ENCODE peak calls at places on chromosomes 2 and 18, in four cellular contexts. J, Z, W and R are unnamed samples.

GRCh38 chr18:77059294-77059916 is 73.2 kb downstream of the MBP start:
- DNase-seq in J (no peak), Z (no peak), W (no peak), R (peak; percentile 56)

GRCh38 chr18:42649636-42650035 is 465.8 kb downstream of the RIT2 start:
- DNase-seq in W (no peak), J (no peak), Z (no peak), R (no peak)

GRCh38 chr2:168907940-168908662 is 7.0 kb downstream of the G6PC2 start:
- DNase-seq in J (no peak), Z (no peak), W (no peak), R (no peak)

GRCh38 chr2:25310965-25311865 is 30.5 kb downstream of the DNMT3A start:
- DNase-seq in Z (no peak), J (no peak), W (no peak), R (peak; percentile 86)

GRCh38 chr2:135154962-135155361 is 102.9 kb downstream of the RAB3GAP1 start:
- DNase-seq in J (no peak), W (no peak), Z (no peak), R (no peak)

GRCh38 chr2:15279181-15279876 is 281.8 kb downstream of the NBAS start:
- DNase-seq in Z (no peak), J (no peak), W (no peak), R (no peak)

GRCh38 chr2:45394842-45395241 is 216.2 kb downstream of the SRBD1 start:
- DNase-seq in Z (no peak), J (no peak), W (no peak), R (no peak)

GRCh38 chr18:136433-136832 is 21.9 kb upstream of the USP14 start:
- DNase-seq in J (no peak), W (peak; percentile 46), Z (no peak), R (no peak)

GRCh38 chr2:127348421-127349000 is 39.3 kb downstream of the MAP3K2 start:
- DNase-seq in J (no peak), W (no peak), Z (no peak), R (no peak)

GRCh38 chr2:62208082-62208757 is 12.3 kb downstream of the B3GNT2 start:
- DNase-seq in J (no peak), Z (no peak), W (no peak), R (no peak)

GRCh38 chr18:52481116-52481515 is 141.1 kb downstream of the DCC start:
- DNase-seq in Z (no peak), J (no peak), W (no peak), R (no peak)

GRCh38 chr2:112626604-112627059 is 19.1 kb upstream of the SLC20A1 start:
- DNase-seq in J (no peak), W (peak; percentile 44), Z (peak; percentile 61), R (peak; percentile 62)

GRCh38 chr2:20184067-20184938 is 40.6 kb downstream of the SDC1 start:
- DNase-seq in W (no peak), J (no peak), Z (no peak), R (no peak)

GRCh38 chr2:232568161-232568560 is 17.7 kb downstream of the EIF4E2 start:
- DNase-seq in Z (no peak), W (no peak), J (no peak), R (no peak)

GRCh38 chr2:88874063-88874657 is 182.7 kb downstream of the RPIA start:
- DNase-seq in W (peak; percentile 29), Z (no peak), J (no peak), R (no peak)

GRCh38 chr2:237309011-237309410 is 105.0 kb downstream of the COL6A3 start:
- DNase-seq in Z (no peak), J (no peak), W (no peak), R (no peak)

GRCh38 chr2:145547620-145548019 is 1027.7 kb upstream of the ZEB2 start:
- DNase-seq in Z (no peak), J (no peak), W (no peak), R (no peak)

GRCh38 chr2:196758474-196759377 is 40.8 kb downstream of the GTF3C3 start:
- DNase-seq in W (no peak), J (no peak), Z (no peak), R (no peak)